ENCODE peak calls at places on chromosome 21, in nine cellular contexts. G, P, E, D, I, Z, W, V and S are unnamed samples.

GRCh38 chr21:18411565-18411964 is 8.0 kb upstream of the TMPRSS15 start:
- DNase-seq in G (no peak), P (no peak), E (no peak), D (no peak), I (no peak), Z (no peak), W (no peak), V (no peak), S (no peak)

GRCh38 chr21:33026878-33027400 is 1.2 kb downstream of the OLIG2 start:
- DNase-seq in G (no peak), P (no peak), E (no peak), D (no peak), I (no peak), Z (no peak), W (no peak), V (no peak), S (no peak)

GRCh38 chr21:41926068-41926806 is 27.6 kb downstream of the C2CD2 start:
- DNase-seq in G (no peak), P (no peak), E (no peak), D (peak), I (no peak), Z (no peak), W (no peak), V (no peak), S (no peak)

GRCh38 chr21:42038826-42039425 is 28.8 kb upstream of the ZBTB21 start:
- DNase-seq in G (no peak), P (no peak), E (no peak), D (no peak), I (no peak), Z (no peak), W (no peak), V (no peak), S (no peak)

GRCh38 chr21:34198232-34199120 is 125.1 kb downstream of the MRPS6 start:
- DNase-seq in G (no peak), P (peak), E (no peak), D (no peak), I (no peak), Z (no peak), W (no peak), V (no peak), S (no peak)

GRCh38 chr21:15365751-15366392 is 301.1 kb upstream of the NRIP1 start:
- DNase-seq in G (no peak), P (no peak), E (no peak), D (peak), I (no peak), Z (no peak), W (no peak), V (no peak), S (no peak)

GRCh38 chr21:15421947-15422346 is 307.8 kb upstream of the USP25 start:
- DNase-seq in G (no peak), P (no peak), E (no peak), D (no peak), I (no peak), Z (no peak), W (no peak), V (no peak), S (no peak)

GRCh38 chr21:15826147-15826780 is 96.5 kb downstream of the USP25 start:
- DNase-seq in G (no peak), P (peak), E (peak), D (peak), I (peak), Z (no peak), W (no peak), V (peak), S (no peak)

GRCh38 chr21:46667735-46668380 is 32.4 kb downstream of the PRMT2 start:
- DNase-seq in G (no peak), P (peak), E (no peak), D (peak), I (peak), Z (no peak), W (no peak), V (no peak), S (no peak)

GRCh38 chr21:41947596-41948403 is 6.0 kb downstream of the C2CD2 start:
- DNase-seq in G (no peak), P (no peak), E (no peak), D (no peak), I (no peak), Z (no peak), W (no peak), V (no peak), S (no peak)

GRCh38 chr21:28822882-28823335 is 169.8 kb downstream of the LTN1 start:
- DNase-seq in G (no peak), P (no peak), E (peak), D (peak), I (peak), Z (no peak), W (no peak), V (no peak), S (no peak)

GRCh38 chr21:33543505-33544129 is 779 bp downstream of the SON start:
- DNase-seq in G (no peak), P (peak), E (peak), D (no peak), I (no peak), Z (peak), W (no peak), V (no peak), S (no peak)

GRCh38 chr21:35696644-35697043 is 363.7 kb downstream of the SETD4 start:
- DNase-seq in G (no peak), P (no peak), E (no peak), D (no peak), I (no peak), Z (no peak), W (no peak), V (no peak), S (no peak)
- TF ChIP-seq POLR2AphosphoS5 in G (no peak), P (no peak), E (no peak), D (no peak), I (no peak), Z (no peak), W (no peak), V (no peak), S (no peak)

DNA sequence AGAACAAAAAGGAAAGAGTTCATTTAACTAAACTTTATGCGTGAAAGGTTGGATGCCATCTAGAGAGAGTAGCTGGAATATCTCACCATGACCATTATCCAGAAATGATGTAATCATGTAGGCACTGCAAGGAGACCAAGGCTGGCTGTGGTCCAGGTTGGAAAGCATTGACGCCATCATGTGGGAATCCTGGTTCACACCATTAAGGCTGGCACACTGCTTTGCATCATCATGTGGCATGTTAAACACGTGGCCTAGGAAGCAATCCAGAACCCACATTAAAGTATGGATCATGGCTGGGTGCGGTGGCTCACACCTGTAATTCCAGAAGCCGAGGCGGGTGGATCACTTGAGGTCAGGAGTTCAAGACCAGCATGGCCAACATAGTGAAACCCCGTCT is 4.3 kb downstream of the ADAMTS1 start:
- DNase-seq in G (no peak), P (no peak), E (no peak), D (no peak), I (peak), Z (no peak), W (no peak), V (no peak), S (no peak)
- TF ChIP-seq POLR2AphosphoS5 in G (no peak), P (no peak), E (peak), D (no peak), I (no peak), Z (peak), W (no peak), V (no peak), S (no peak)

GRCh38 chr21:36075171-36075570 is 5.3 kb downstream of the CBR1 start:
- DNase-seq in G (no peak), P (no peak), E (no peak), D (no peak), I (no peak), Z (no peak), W (no peak), V (no peak), S (no peak)

GRCh38 chr21:36075953-36076352 is 6.1 kb downstream of the CBR1 start:
- DNase-seq in G (no peak), P (no peak), E (no peak), D (no peak), I (no peak), Z (no peak), W (no peak), V (no peak), S (no peak)

GRCh38 chr21:36077758-36078157 is 7.9 kb downstream of the CBR1 start:
- DNase-seq in G (no peak), P (no peak), E (no peak), D (no peak), I (no peak), Z (no peak), W (no peak), V (no peak), S (no peak)

GRCh38 chr21:36079010-36079649 is 9.3 kb downstream of the CBR1 start:
- DNase-seq in G (no peak), P (no peak), E (peak), D (no peak), I (no peak), Z (no peak), W (no peak), V (no peak), S (no peak)

GRCh38 chr21:36076878-36077658 is 7.2 kb downstream of the CBR1 start:
- DNase-seq in G (no peak), P (no peak), E (peak), D (no peak), I (no peak), Z (no peak), W (no peak), V (no peak), S (no peak)
- TF ChIP-seq POLR2AphosphoS5 in G (no peak), P (no peak), E (no peak), D (no peak), I (no peak), Z (no peak), W (no peak), V (no peak), S (no peak)

DNA sequence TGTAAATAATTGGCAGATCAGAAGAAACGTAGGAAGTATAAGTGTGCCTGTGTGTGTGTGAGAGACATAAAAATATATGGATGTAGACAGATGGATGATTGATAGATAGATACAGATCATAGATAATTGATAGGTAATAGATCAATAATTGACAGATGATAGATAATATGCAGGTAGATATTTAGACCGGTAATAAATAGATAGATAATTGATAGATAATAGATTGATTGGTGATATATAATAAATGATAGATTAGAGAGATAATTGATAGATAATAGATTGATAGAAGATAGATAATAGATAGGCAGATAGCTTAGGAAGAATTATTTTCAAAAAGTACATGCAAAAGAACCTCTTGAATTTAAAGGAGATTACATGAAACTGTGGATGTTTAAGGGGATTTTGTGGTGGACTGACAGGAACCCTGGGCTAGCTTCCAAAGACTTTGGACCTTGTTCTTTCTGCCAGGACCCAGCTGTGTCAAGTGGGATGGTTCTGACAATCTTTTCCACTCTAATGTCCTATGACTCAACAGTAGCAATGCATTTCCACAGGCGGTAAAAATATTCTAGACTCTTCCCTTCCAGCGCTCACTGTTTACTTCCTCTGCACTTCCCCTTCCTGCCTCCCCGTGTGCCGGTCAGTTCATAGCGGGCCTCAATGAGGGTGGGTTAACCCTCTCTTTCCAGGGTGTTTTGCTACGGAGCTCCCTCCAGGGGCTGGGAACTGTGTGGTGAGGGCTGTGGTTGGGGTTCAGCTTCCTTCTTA is 39.4 kb downstream of the KCNJ15 start:
- DNase-seq in G (no peak), P (peak), E (no peak), D (no peak), I (no peak), Z (no peak), W (no peak), V (no peak), S (no peak)
- TF ChIP-seq POLR2AphosphoS5 in G (no peak), P (no peak), E (no peak), D (no peak), I (no peak), Z (no peak), W (no peak), V (no peak), S (no peak)

GRCh38 chr21:32021319-32022027 is 148.7 kb downstream of the HUNK start:
- DNase-seq in G (no peak), P (no peak), E (peak), D (no peak), I (peak), Z (no peak), W (no peak), V (no peak), S (no peak)
- TF ChIP-seq POLR2AphosphoS5 in G (no peak), P (no peak), E (no peak), D (no peak), I (no peak), Z (no peak), W (no peak), V (no peak), S (no peak)

GRCh38 chr21:45593162-45594022 is 50.1 kb upstream of the PCBP3 start:
- DNase-seq in G (no peak), P (peak), E (no peak), D (peak), I (no peak), Z (peak), W (no peak), V (no peak), S (no peak)
- TF ChIP-seq POLR2AphosphoS5 in G (no peak), P (no peak), E (no peak), D (no peak), I (no peak), Z (no peak), W (no peak), V (no peak), S (no peak)

DNA sequence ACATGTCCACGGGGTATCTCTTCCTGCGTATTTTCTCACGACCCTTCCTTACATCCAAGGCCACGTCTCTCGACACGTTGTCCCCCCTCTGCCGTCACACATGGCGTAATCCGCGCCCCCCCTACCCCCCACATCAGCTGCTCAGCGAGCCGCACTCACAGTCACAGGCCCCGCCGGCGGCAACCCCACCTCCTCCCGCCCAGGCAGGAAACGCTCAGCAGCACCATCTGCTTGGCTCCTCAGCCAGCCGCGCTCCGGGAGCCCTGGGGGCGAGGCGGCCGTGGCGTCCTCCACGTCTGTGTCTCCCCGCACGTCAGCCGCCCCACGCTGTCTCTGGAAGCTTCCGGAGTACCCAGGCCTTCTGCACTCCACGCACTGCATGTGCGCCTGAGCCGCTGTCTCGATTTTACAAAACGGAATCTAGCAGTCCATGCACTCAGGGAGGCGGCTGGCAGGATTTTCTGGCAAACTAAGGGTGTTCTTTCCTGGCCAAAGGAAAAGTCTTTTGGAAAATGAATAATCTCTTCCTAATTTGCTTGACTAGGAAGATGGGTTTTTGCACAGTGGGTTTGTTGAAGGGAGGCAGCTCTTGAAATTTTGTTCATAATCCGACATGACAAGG is 64.5 kb downstream of the SIK1 start:
- DNase-seq in G (peak), P (no peak), E (peak), D (no peak), I (peak), Z (peak), W (peak), V (no peak), S (no peak)
- TF ChIP-seq POLR2AphosphoS5 in G (peak), P (no peak), E (peak), D (no peak), I (no peak), Z (peak), W (no peak), V (no peak), S (peak)

GRCh38 chr21:36170823-36171222 is 14.2 kb downstream of the DOP1B start:
- DNase-seq in G (no peak), P (no peak), E (no peak), D (no peak), I (no peak), Z (no peak), W (no peak), V (no peak), S (no peak)

GRCh38 chr21:36171741-36172331 is 15.2 kb downstream of the DOP1B start:
- DNase-seq in G (no peak), P (no peak), E (no peak), D (no peak), I (no peak), Z (no peak), W (no peak), V (no peak), S (no peak)

GRCh38 chr21:36169465-36170128 is 13.0 kb downstream of the DOP1B start:
- DNase-seq in G (no peak), P (peak), E (no peak), D (no peak), I (no peak), Z (no peak), W (no peak), V (no peak), S (no peak)

GRCh38 chr21:36166705-36167104 is 10.1 kb downstream of the DOP1B start:
- DNase-seq in G (no peak), P (no peak), E (peak), D (no peak), I (peak), Z (no peak), W (no peak), V (no peak), S (no peak)

DNA sequence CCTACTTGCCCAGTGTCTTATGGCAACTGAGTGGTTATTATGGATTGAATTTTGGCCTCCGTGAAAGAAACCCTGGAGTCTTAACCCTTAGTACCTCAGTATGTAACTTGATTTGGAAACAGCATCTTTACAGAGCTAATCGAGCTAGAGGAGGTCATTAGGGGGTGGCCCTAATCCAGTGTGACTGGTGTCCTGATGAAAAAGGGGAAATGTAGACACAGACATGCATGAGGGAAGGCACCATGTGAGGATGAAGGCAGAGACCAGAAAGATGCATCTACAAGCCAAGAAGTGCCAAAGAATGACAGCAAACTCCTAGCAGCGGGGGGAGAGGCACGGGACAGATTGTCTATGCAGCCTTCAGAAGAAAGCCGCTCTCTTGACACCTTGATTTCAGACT is 14.7 kb downstream of the DOP1B start:
- DNase-seq in G (no peak), P (no peak), E (no peak), D (no peak), I (no peak), Z (no peak), W (no peak), V (no peak), S (no peak)
- TF ChIP-seq POLR2AphosphoS5 in G (no peak), P (no peak), E (no peak), D (no peak), I (no peak), Z (no peak), W (no peak), V (no peak), S (no peak)

GRCh38 chr21:43302356-43302700 is 124.6 kb downstream of the SIK1 start:
- DNase-seq in G (no peak), P (no peak), E (no peak), D (no peak), I (no peak), Z (no peak), W (no peak), V (no peak), S (no peak)

GRCh38 chr21:43304206-43304605 is 122.7 kb downstream of the SIK1 start:
- DNase-seq in G (no peak), P (no peak), E (no peak), D (no peak), I (no peak), Z (peak), W (no peak), V (no peak), S (no peak)

GRCh38 chr21:43304621-43305335 is 122.2 kb downstream of the SIK1 start:
- DNase-seq in G (no peak), P (no peak), E (no peak), D (no peak), I (no peak), Z (peak), W (no peak), V (no peak), S (no peak)

GRCh38 chr21:43302769-43303168 is 124.2 kb downstream of the SIK1 start:
- DNase-seq in G (no peak), P (no peak), E (no peak), D (no peak), I (no peak), Z (no peak), W (no peak), V (no peak), S (no peak)

GRCh38 chr21:43303240-43304178 is 123.4 kb downstream of the SIK1 start:
- DNase-seq in G (no peak), P (no peak), E (no peak), D (no peak), I (no peak), Z (peak), W (no peak), V (no peak), S (no peak)
- TF ChIP-seq POLR2AphosphoS5 in G (no peak), P (no peak), E (no peak), D (no peak), I (no peak), Z (no peak), W (no peak), V (no peak), S (no peak)